ENCODE peak calls at places on chromosomes 5 and 9, in five cellular contexts. One of them, this sample, is unnamed.
A peak's percentile ranks its signal among the peaks of the same experiment; 100 is the strongest.

GRCh38 chr5:15209053-15209762 is 290.8 kb upstream of the FBXL7 start:
- DNase-seq in uterus: no peak
- DNase-seq in sigmoid colon: no peak
- DNase-seq in gastrocnemius medialis: no peak
- DNase-seq in endothelial cell of umbilical vein: no peak
- DNase-seq in this sample: no peak

GRCh38 chr5:42756630-42757601 is at the start of gene CCDC152:
- DNase-seq in uterus: no peak
- DNase-seq in gastrocnemius medialis: peak; percentile 12
- DNase-seq in sigmoid colon: no peak
- DNase-seq in endothelial cell of umbilical vein: no peak
- DNase-seq in this sample: no peak

GRCh38 chr9:125088752-125089151 is 54.6 kb downstream of the SCAI start:
- DNase-seq in sigmoid colon: no peak
- DNase-seq in uterus: no peak
- DNase-seq in gastrocnemius medialis: peak; percentile 36
- DNase-seq in endothelial cell of umbilical vein: no peak
- DNase-seq in this sample: no peak

GRCh38 chr9:18834740-18835361 is 198.2 kb downstream of the SAXO1 start:
- DNase-seq in sigmoid colon: no peak
- DNase-seq in endothelial cell of umbilical vein: no peak
- DNase-seq in gastrocnemius medialis: no peak
- DNase-seq in uterus: no peak
- DNase-seq in this sample: no peak

GRCh38 chr5:107370569-107370968 is 300.2 kb downstream of the EFNA5 start:
- DNase-seq in endothelial cell of umbilical vein: no peak
- DNase-seq in gastrocnemius medialis: no peak
- DNase-seq in uterus: no peak
- DNase-seq in sigmoid colon: no peak
- DNase-seq in this sample: no peak

GRCh38 chr9:14813336-14814020 is 90.9 kb upstream of the CER1 start:
- DNase-seq in endothelial cell of umbilical vein: no peak
- DNase-seq in gastrocnemius medialis: no peak
- DNase-seq in sigmoid colon: no peak
- DNase-seq in uterus: no peak
- DNase-seq in this sample: no peak

GRCh38 chr5:51488803-51489642 is 105.8 kb downstream of the ISL1 start:
- DNase-seq in gastrocnemius medialis: no peak
- DNase-seq in uterus: no peak
- DNase-seq in endothelial cell of umbilical vein: no peak
- DNase-seq in sigmoid colon: no peak
- DNase-seq in this sample: no peak

GRCh38 chr5:155943516-155944407 is 383.2 kb upstream of the SGCD start:
- DNase-seq in sigmoid colon: no peak
- DNase-seq in uterus: peak; percentile 44
- DNase-seq in gastrocnemius medialis: peak; percentile 58
- DNase-seq in endothelial cell of umbilical vein: no peak
- DNase-seq in this sample: no peak

GRCh38 chr5:57102905-57103255 is 71.0 kb upstream of the GPBP1 start:
- DNase-seq in gastrocnemius medialis: no peak
- DNase-seq in uterus: no peak
- DNase-seq in endothelial cell of umbilical vein: no peak
- DNase-seq in sigmoid colon: no peak
- DNase-seq in this sample: no peak

GRCh38 chr5:112183103-112183634 is 235.9 kb downstream of the EPB41L4A start:
- DNase-seq in uterus: no peak
- DNase-seq in endothelial cell of umbilical vein: no peak
- DNase-seq in gastrocnemius medialis: no peak
- DNase-seq in sigmoid colon: no peak
- DNase-seq in this sample: no peak

GRCh38 chr5:178546675-178547033 is 43.5 kb downstream of the COL23A1 start:
- DNase-seq in sigmoid colon: peak; percentile 38
- DNase-seq in gastrocnemius medialis: peak; percentile 29
- DNase-seq in endothelial cell of umbilical vein: no peak
- DNase-seq in uterus: no peak
- DNase-seq in this sample: no peak

GRCh38 chr9:131677445-131678180 is 62.3 kb downstream of the RAPGEF1 start:
- DNase-seq in gastrocnemius medialis: no peak
- DNase-seq in endothelial cell of umbilical vein: peak; percentile 94
- DNase-seq in sigmoid colon: no peak
- DNase-seq in uterus: no peak
- DNase-seq in this sample: no peak

GRCh38 chr9:126965077-126965476 is 50.5 kb downstream of the RALGPS1 start:
- DNase-seq in sigmoid colon: no peak
- DNase-seq in endothelial cell of umbilical vein: no peak
- DNase-seq in uterus: no peak
- DNase-seq in gastrocnemius medialis: no peak
- DNase-seq in this sample: no peak

GRCh38 chr5:131242728-131243255 is 21.1 kb upstream of the CDC42SE2 start:
- DNase-seq in gastrocnemius medialis: no peak
- DNase-seq in sigmoid colon: no peak
- DNase-seq in endothelial cell of umbilical vein: peak; percentile 26
- DNase-seq in uterus: no peak
- DNase-seq in this sample: no peak

GRCh38 chr5:2866622-2867372 is 115.3 kb upstream of the IRX2 start:
- DNase-seq in uterus: no peak
- DNase-seq in sigmoid colon: no peak
- DNase-seq in endothelial cell of umbilical vein: no peak
- DNase-seq in gastrocnemius medialis: no peak
- DNase-seq in this sample: no peak

GRCh38 chr5:144170276-144171024 is at the start of the genes KCTD16 and YIPF5:
- DNase-seq in uterus: peak; percentile 95
- DNase-seq in endothelial cell of umbilical vein: peak; percentile 97
- DNase-seq in sigmoid colon: peak; percentile 97
- DNase-seq in gastrocnemius medialis: peak; percentile 96
- DNase-seq in this sample: peak; percentile 81
- TF ChIP-seq POLR2A in uterus: peak; percentile 50
- TF ChIP-seq POLR2A in endothelial cell of umbilical vein: peak; percentile 78
- TF ChIP-seq POLR2A in sigmoid colon: no peak
- TF ChIP-seq POLR2A in gastrocnemius medialis: peak; percentile 43
- TF ChIP-seq POLR2A in this sample: peak; percentile 36

DNA sequence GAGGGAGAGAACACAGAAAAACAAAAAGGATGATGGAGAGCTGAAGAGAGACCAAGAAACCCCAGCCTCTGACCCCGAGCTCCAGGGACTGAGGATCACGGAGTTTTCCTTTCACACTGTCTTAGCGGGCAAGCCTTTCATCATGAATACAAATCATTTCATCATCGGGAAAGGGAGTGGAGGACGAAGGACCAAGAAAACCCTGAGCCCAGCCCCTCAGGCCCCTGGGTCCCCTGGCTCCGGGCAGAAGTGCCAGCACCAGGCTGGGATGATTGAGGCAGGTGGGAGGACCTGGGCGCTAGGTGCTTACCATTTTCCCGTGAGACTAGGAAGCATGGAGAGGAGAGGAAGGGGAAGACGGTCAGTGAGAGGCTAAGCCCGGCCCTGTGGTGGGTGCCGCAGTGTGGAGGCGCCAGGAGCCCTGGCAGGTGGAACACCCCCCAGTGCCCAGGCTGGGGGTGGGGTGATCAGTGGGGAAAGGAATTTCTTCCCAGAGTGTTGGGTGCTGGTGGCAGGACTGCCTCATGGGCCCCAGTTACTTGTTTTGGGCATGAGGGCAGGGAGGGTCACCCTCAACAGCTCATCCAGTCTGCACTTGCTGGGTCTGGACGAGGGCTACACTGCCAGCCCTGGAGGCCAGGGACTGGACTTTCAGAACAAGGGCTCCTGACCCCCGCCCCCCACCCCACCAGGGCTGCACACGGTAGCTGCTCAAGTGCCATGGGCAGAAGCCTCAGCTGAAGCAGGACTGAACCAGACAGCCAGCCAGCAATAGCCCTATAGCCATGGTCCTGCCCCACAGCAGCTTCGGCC is 49.0 kb upstream of the SARDH start:
- DNase-seq in sigmoid colon: no peak
- DNase-seq in endothelial cell of umbilical vein: no peak
- DNase-seq in gastrocnemius medialis: no peak
- DNase-seq in uterus: no peak
- DNase-seq in this sample: no peak
- TF ChIP-seq POLR2A in sigmoid colon: no peak
- TF ChIP-seq POLR2A in endothelial cell of umbilical vein: no peak
- TF ChIP-seq POLR2A in gastrocnemius medialis: no peak
- TF ChIP-seq POLR2A in uterus: no peak
- TF ChIP-seq POLR2A in this sample: no peak

DNA sequence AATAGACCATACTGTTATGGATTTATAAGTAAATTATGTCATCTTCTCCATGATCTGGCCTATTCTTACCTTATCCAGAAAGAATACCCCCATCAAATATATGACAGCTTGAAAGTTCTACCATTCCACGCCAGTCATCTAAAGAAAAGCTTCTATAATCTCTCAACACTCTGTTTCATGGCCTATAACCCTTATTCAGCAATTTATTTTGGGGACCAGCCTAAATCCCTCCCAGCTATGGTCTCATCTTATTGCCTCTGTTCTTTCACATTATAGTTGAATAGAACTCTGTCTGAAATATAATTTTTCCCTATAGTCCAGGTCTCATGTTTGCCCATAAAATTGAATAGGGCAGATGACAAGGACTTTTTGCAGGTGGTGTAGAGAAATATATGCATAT is 2387.6 kb upstream of the WWC1 start:
- DNase-seq in sigmoid colon: no peak
- DNase-seq in uterus: no peak
- DNase-seq in endothelial cell of umbilical vein: no peak
- DNase-seq in gastrocnemius medialis: no peak
- DNase-seq in this sample: no peak
- TF ChIP-seq POLR2A in sigmoid colon: no peak
- TF ChIP-seq POLR2A in uterus: no peak
- TF ChIP-seq POLR2A in endothelial cell of umbilical vein: no peak
- TF ChIP-seq POLR2A in gastrocnemius medialis: no peak
- TF ChIP-seq POLR2A in this sample: no peak

GRCh38 chr9:136381966-136382513 is 8.6 kb upstream of the CARD9 start:
- DNase-seq in endothelial cell of umbilical vein: no peak
- DNase-seq in uterus: no peak
- DNase-seq in gastrocnemius medialis: no peak
- DNase-seq in sigmoid colon: no peak
- DNase-seq in this sample: no peak
- TF ChIP-seq POLR2A in endothelial cell of umbilical vein: no peak
- TF ChIP-seq POLR2A in uterus: no peak
- TF ChIP-seq POLR2A in gastrocnemius medialis: no peak
- TF ChIP-seq POLR2A in sigmoid colon: no peak
- TF ChIP-seq POLR2A in this sample: no peak

DNA sequence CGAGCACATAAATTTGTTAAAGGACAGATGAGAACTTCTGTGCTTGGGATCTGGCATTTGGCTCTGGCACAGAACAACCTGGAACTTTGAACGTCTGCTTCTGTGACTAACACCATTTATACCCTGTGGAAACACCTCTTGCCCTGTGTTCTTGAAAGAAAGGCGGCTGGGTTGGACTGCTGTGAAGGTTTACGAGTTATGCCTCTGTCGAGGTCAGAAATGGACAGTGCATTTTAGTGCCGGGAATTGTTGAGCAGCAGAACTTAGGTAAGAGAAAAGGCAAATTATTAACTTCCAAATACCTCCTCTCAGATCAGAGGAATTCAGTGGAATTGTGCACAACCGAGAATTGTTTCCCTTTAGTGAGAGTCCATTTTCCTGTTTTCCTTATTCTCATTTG is 14.1 kb upstream of the INIP start:
- DNase-seq in uterus: no peak
- DNase-seq in sigmoid colon: no peak
- DNase-seq in endothelial cell of umbilical vein: no peak
- DNase-seq in gastrocnemius medialis: no peak
- DNase-seq in this sample: no peak
- TF ChIP-seq POLR2A in uterus: no peak
- TF ChIP-seq POLR2A in sigmoid colon: no peak
- TF ChIP-seq POLR2A in endothelial cell of umbilical vein: no peak
- TF ChIP-seq POLR2A in gastrocnemius medialis: no peak
- TF ChIP-seq POLR2A in this sample: no peak

This sample was measured in H54.